ENCODE peak calls at places on chromosomes 2 and 18, in seven cellular contexts. Q, B, G, H, F, Y and X are unnamed samples.

GRCh38 chr2:174180165-174180724 is 68.1 kb downstream of the OLA1 start:
- DNase-seq in B (peak; percentile 65), Q (no peak), H (no peak), G (no peak), F (peak; percentile 43), Y (peak; percentile 16), X (no peak)

GRCh38 chr2:15895615-15896500 is 44.5 kb upstream of the MYCN start:
- DNase-seq in B (no peak), H (no peak), Q (no peak), Y (no peak), G (no peak), F (no peak), X (no peak)

GRCh38 chr18:77866309-77866708 is 616.7 kb downstream of the GALR1 start:
- DNase-seq in B (no peak), Q (no peak), F (no peak), H (no peak), G (no peak), Y (no peak), X (no peak)

GRCh38 chr2:40844353-40845277 is 392.7 kb upstream of the SLC8A1 start:
- DNase-seq in F (no peak), Y (peak; percentile 41), G (no peak), Q (no peak), B (no peak), H (no peak), X (peak; percentile 84)

GRCh38 chr2:135851858-135852257 is 14.9 kb upstream of the LCT start:
- DNase-seq in Q (no peak), H (no peak), F (no peak), G (no peak), B (no peak), Y (no peak), X (no peak)

GRCh38 chr2:240465765-240466578 is 30.5 kb downstream of the GPC1 start:
- DNase-seq in Q (no peak), G (no peak), H (no peak), F (peak; percentile 32), Y (no peak), B (no peak), X (no peak)

GRCh38 chr2:120470717-120471060 is 124.8 kb downstream of the INHBB start:
- DNase-seq in Y (no peak), G (no peak), B (no peak), Q (no peak), F (no peak), H (no peak), X (no peak)

GRCh38 chr18:80096032-80096565 is 13.0 kb upstream of the ADNP2 start:
- DNase-seq in G (no peak), Q (no peak), B (no peak), F (no peak), H (no peak), Y (no peak), X (no peak)

GRCh38 chr2:91477731-91478672 is 2786.5 kb downstream of the RPIA start:
- DNase-seq in B (no peak), F (peak; percentile 73), Q (no peak), H (no peak), G (no peak), Y (no peak), X (no peak)

GRCh38 chr18:56286775-56287174 is 351.6 kb downstream of the TXNL1 start:
- DNase-seq in B (no peak), Y (no peak), H (no peak), Q (no peak), G (no peak), F (no peak), X (no peak)

GRCh38 chr2:156279446-156279845 is 53.1 kb downstream of the NR4A2 start:
- DNase-seq in F (no peak), Q (no peak), B (no peak), Y (no peak), G (no peak), H (no peak), X (no peak)

GRCh38 chr2:216446343-216446742 is 34.1 kb downstream of the SMARCAL1 start:
- DNase-seq in Q (no peak), H (no peak), G (no peak), B (no peak), F (no peak), Y (no peak), X (no peak)

GRCh38 chr2:150387586-150388288 is 99.7 kb downstream of the RND3 start:
- DNase-seq in G (no peak), Q (no peak), B (no peak), H (no peak), Y (no peak), F (no peak), X (no peak)

GRCh38 chr2:109213646-109214417 is 84.8 kb downstream of the SH3RF3 start:
- DNase-seq in Q (no peak), B (peak; percentile 57), G (no peak), Y (no peak), F (no peak), H (peak; percentile 82), X (peak; percentile 35)

GRCh38 chr2:224948859-224949258 is 93.4 kb downstream of the DOCK10 start:
- DNase-seq in H (no peak), F (no peak), Y (no peak), G (no peak), Q (no peak), B (no peak), X (no peak)

GRCh38 chr2:107002735-107003134 is 116.8 kb upstream of the ST6GAL2 start:
- DNase-seq in F (no peak), B (no peak), G (no peak), H (no peak), Q (no peak), Y (no peak), X (no peak)

GRCh38 chr2:12412898-12413305 is 303.8 kb upstream of the TRIB2 start:
- DNase-seq in B (no peak), Y (no peak), G (no peak), H (peak; percentile 57), F (peak; percentile 43), Q (no peak), X (no peak)

GRCh38 chr2:216215991-216216390 is 106.8 kb downstream of the XRCC5 start:
- DNase-seq in F (no peak), Y (peak; percentile 59), B (peak; percentile 21), G (no peak), Q (no peak), H (no peak), X (peak; percentile 9)

GRCh38 chr2:238120463-238121298 is 17.8 kb upstream of the KLHL30 start:
- DNase-seq in Q (no peak), H (no peak), Y (no peak), G (no peak), B (no peak), F (no peak), X (no peak)

DNA sequence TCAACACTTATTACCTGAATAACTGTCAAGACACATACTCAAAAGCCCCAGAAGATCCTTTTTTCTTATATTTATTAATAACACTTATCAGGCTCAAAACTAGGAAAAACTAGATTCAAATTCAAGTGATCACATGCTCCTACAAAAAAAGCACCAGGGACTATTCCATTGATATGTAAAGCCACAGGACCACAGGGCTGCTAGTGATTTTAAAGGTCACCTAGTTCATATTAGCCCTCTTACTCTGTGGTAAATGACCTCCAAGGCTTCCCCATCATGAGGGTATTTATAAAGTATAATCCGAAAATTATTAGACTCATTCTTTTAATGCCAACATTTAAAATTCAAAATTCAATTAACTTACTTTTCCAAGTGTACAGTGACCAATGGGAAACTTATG is 52.5 kb downstream of the LRPPRC start:
- DNase-seq in H (no peak), B (no peak), Q (no peak), Y (no peak), G (no peak), F (no peak), X (no peak)
- TF ChIP-seq JUND in H (no peak), B (no peak), Q (no peak), Y (no peak), G (no peak), F (no peak), X (no peak)

GRCh38 chr2:17792515-17792914 is 23.7 kb upstream of the MSGN1 start:
- DNase-seq in B (no peak), Q (no peak), G (no peak), H (no peak), F (no peak), Y (no peak), X (no peak)

GRCh38 chr2:17793293-17793692 is 23.0 kb upstream of the MSGN1 start:
- DNase-seq in Q (no peak), F (no peak), H (no peak), G (no peak), Y (no peak), B (no peak), X (no peak)

GRCh38 chr2:17790539-17790938 is 25.7 kb upstream of the MSGN1 start:
- DNase-seq in F (no peak), B (no peak), G (no peak), Y (no peak), Q (no peak), H (no peak), X (no peak)

GRCh38 chr2:17788773-17789172 is 27.5 kb upstream of the MSGN1 start:
- DNase-seq in H (no peak), G (no peak), Q (no peak), F (peak; percentile 51), Y (no peak), B (no peak), X (no peak)

DNA sequence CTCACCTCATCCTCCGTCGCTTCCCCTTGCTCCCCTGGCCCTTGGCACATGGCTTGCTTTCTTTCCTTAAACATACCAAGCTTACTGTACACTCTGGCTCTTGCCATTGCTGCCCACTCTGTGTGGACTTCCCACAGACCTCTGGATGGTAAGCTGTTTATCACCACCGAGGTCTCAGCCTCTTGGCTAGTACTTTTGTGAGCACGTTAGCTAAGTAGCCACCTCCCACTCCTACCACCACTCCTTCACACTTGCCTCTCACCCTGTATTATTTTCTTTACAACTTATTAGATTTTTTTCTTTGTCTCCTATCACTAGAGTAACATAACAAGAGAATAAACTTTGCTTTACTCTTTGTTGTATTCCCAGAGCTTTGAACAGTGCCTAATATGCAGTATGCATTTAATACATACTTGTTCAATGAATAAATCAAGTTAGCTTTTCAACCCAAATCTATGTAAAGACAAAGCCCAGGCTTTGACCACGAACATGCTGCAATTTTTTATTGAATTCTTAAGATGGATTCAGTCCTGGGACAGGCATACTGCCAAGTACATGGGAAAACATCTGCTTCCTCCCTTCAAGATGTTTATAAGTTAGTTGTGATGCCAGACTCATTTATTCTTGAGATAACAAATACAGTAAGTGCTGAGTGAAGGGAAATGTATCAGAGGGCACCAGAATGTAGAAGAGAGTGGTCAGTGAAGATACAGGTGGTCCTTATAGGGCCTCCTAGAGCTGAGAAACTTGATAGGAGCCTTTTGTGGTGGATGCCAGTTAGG is 24.9 kb upstream of the MSGN1 start:
- DNase-seq in B (no peak), Y (no peak), H (no peak), F (no peak), Q (no peak), G (no peak), X (no peak)
- TF ChIP-seq JUND in B (no peak), Y (no peak), H (no peak), F (no peak), Q (no peak), G (no peak), X (no peak)

GRCh38 chr2:126359494-126359893 is 296.5 kb upstream of the GYPC start:
- DNase-seq in Q (no peak), G (no peak), H (no peak), F (no peak), Y (no peak), B (peak; percentile 15), X (no peak)
- TF ChIP-seq JUND in Q (no peak), G (no peak), H (no peak), F (no peak), Y (no peak), B (no peak), X (no peak)

GRCh38 chr2:17149945-17150344 is 368.3 kb downstream of the RAD51AP2 start:
- DNase-seq in B (no peak), H (no peak), F (no peak), Q (no peak), Y (no peak), G (no peak), X (no peak)

GRCh38 chr2:17146358-17146757 is 371.9 kb downstream of the RAD51AP2 start:
- DNase-seq in H (no peak), Q (no peak), G (no peak), Y (no peak), F (no peak), B (no peak), X (no peak)

GRCh38 chr2:17148298-17149228 is 369.7 kb downstream of the RAD51AP2 start:
- DNase-seq in Q (peak; percentile 8), Y (peak; percentile 10), F (peak; percentile 53), B (peak; percentile 40), H (no peak), G (peak; percentile 21), X (no peak)
- TF ChIP-seq JUND in Q (no peak), Y (no peak), F (no peak), B (no peak), H (no peak), G (no peak), X (no peak)